ENCODE peak calls at places on chromosome 9, in four cellular contexts. G is neural progenitor cell, L is HCT116, Z is PC-3. U is an unnamed sample.

GRCh38 chr9:113185271-113185670 is 34.5 kb downstream of the SLC31A2 start:
- DNase-seq in G (no peak), L (no peak), Z (no peak), U (no peak)

GRCh38 chr9:99181621-99182020 is 40.1 kb downstream of the ALG2 start:
- DNase-seq in G (no peak), L (no peak), Z (no peak), U (no peak)

GRCh38 chr9:16680965-16681658 is 189.4 kb downstream of the BNC2 start:
- DNase-seq in G (no peak), L (no peak), Z (no peak), U (no peak)

GRCh38 chr9:136118367-136119258 is at the start of gene TMEM250:
- DNase-seq in G (peak), L (peak), Z (peak), U (peak)

GRCh38 chr9:122403381-122404002 is 32.7 kb downstream of the PTGS1 start:
- DNase-seq in G (no peak), L (no peak), Z (no peak), U (no peak)

GRCh38 chr9:133656211-133657119 is 20.3 kb downstream of the DBH start:
- DNase-seq in G (no peak), L (no peak), Z (no peak), U (peak)

GRCh38 chr9:3768698-3769458 is 243.1 kb upstream of the RFX3 start:
- DNase-seq in G (no peak), L (no peak), Z (no peak), U (no peak)

GRCh38 chr9:123929177-123929869 is 603 bp downstream of the DENND1A start:
- DNase-seq in G (peak), L (no peak), Z (no peak), U (peak)

GRCh38 chr9:26477963-26478362 is 414.6 kb downstream of the CAAP1 start:
- DNase-seq in G (no peak), L (no peak), Z (no peak), U (no peak)

GRCh38 chr9:10855847-10856246 is 243.0 kb upstream of the PTPRD start:
- DNase-seq in G (peak), L (no peak), Z (peak), U (no peak)

GRCh38 chr9:132826576-132827365 is 51.3 kb downstream of the AK8 start:
- DNase-seq in G (no peak), L (no peak), Z (no peak), U (no peak)

GRCh38 chr9:125732562-125732961 is 14.6 kb upstream of the PBX3 start:
- DNase-seq in G (peak), L (no peak), Z (peak), U (no peak)

GRCh38 chr9:134863941-134864820 is 16.4 kb upstream of the FCN2 start:
- DNase-seq in G (no peak), L (no peak), Z (no peak), U (no peak)

GRCh38 chr9:121185774-121186403 is 15.8 kb downstream of the RAB14 start:
- DNase-seq in G (no peak), L (no peak), Z (no peak), U (no peak)

GRCh38 chr9:113583511-113584470 is 120.3 kb downstream of the RGS3 start:
- DNase-seq in G (no peak), L (no peak), Z (no peak), U (no peak)

GRCh38 chr9:72615931-72616330 is 94.5 kb downstream of the TMC1 start:
- DNase-seq in G (no peak), L (no peak), Z (peak), U (no peak)

GRCh38 chr9:136881691-136882108 is 4.6 kb upstream of the TRAF2 start:
- DNase-seq in G (peak), L (no peak), Z (no peak), U (peak)

GRCh38 chr9:133461975-133462374 is 2.2 kb downstream of the CACFD1 start:
- DNase-seq in G (no peak), L (no peak), Z (no peak), U (peak)

GRCh38 chr9:15155826-15156225 is 151.2 kb downstream of the TTC39B start:
- DNase-seq in G (no peak), L (no peak), Z (peak), U (no peak)

GRCh38 chr9:20236676-20237075 is 385.6 kb downstream of the MLLT3 start:
- DNase-seq in G (no peak), L (no peak), Z (no peak), U (no peak)

DNA sequence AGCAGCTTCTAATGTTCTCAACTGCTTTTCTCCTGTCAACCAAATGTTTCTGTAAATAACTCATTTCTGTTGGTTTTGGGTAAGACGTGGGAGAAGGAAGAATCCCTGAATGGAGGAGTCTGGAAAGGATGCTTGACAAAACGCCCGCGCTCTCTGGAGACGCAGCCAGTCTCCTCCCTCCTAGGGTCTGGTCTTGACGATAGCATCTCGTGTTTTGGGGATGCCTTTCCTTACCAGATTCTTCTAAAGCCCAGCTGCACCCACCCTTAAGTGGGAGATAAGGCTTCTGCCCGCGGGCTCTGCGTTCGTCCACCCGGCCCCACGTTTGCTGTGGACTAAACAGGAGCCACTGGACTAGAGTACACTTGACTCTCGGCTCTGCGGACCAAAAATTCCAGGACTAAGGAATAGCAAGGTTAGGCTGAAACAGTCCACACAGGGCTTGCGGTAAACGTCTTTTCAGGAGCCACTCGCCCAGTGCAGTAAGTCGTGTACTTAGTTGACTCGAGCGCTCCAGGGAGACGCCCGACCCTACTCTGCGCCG is 491 bp upstream of the CTSL start:
- DNase-seq in G (peak), L (no peak), Z (no peak), U (no peak)
- TF ChIP-seq EZH2phosphoT487 in G (no peak), L (no peak), Z (no peak), U (no peak)

GRCh38 chr9:127524373-127524772 is 73.1 kb downstream of the LRSAM1 start:
- DNase-seq in G (peak), L (no peak), Z (no peak), U (no peak)
- H3K27ac ChIP-seq in G (peak), L (no peak), Z (no peak), U (no peak)

DNA sequence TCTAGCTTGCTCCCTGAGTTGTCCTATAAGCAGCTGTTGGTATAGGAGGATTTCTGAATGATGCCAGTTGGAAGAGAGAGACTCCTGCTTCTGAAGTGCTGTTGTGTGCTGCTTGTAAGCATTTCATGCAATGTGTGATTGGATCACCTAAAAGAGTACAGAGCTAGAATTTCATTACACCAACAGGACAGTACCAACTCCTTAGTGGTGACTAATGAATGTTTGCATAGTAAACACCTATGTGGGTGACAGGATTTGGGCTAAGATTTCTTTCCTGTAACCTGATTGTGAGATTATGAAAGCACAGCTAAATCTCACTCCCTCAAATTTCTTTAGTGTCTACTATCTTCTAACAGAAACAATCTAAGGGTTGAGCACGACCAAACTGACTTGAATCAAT is 67.0 kb downstream of the GCNT1 start:
- DNase-seq in G (no peak), L (no peak), Z (peak), U (no peak)
- TF ChIP-seq EZH2phosphoT487 in G (no peak), L (no peak), Z (no peak), U (no peak)

DNA sequence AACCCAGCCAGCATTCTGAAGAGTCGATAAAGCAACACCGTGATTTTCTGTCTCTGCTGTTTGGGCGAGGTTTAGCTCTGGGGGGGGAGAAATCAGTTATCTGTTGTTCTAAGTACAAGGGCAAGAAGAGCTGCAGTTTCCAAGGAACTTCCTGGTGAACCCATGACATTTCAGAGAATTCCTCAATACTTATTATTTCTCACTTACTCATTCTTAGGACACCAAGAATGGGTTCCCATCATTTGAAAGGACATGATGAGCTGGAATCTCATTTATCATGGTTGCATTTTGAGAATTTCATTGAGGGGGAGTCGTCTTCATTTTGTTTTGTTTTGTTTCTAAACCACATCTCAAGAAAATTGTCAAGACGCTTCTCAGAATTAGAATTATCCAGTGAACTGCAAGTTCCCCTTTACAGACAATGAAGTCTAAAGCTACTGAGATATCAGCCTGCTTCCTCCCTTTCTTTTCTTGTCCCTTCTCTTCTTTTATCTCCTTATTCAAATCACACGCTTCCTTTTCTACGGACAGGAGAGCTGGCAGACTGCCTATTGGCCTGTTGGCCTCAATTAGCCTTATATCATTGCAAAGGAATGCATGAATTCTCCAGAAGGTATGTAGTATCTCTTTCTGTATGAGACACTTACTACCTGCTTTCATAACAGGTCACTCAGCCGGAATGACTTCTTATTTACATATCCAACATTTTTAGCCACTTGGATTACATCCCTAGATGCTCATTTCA is 53.7 kb downstream of the ZNF462 start:
- DNase-seq in G (no peak), L (peak), Z (peak), U (no peak)
- H3K27ac ChIP-seq in G (no peak), L (peak), Z (peak), U (no peak)

GRCh38 chr9:95645579-95645978 is 128.8 kb upstream of the PTCH1 start:
- DNase-seq in G (no peak), L (no peak), Z (no peak), U (no peak)

GRCh38 chr9:95650720-95651119 is 133.9 kb upstream of the PTCH1 start:
- DNase-seq in G (no peak), L (no peak), Z (no peak), U (no peak)

GRCh38 chr9:95648225-95648624 is 131.5 kb upstream of the PTCH1 start:
- DNase-seq in G (no peak), L (no peak), Z (no peak), U (no peak)

GRCh38 chr9:95645992-95646391 is 129.2 kb upstream of the PTCH1 start:
- DNase-seq in G (no peak), L (no peak), Z (peak), U (no peak)

GRCh38 chr9:95649801-95650213 is 133.0 kb upstream of the PTCH1 start:
- DNase-seq in G (no peak), L (no peak), Z (no peak), U (no peak)
- TF ChIP-seq EZH2phosphoT487 in G (no peak), L (no peak), Z (no peak), U (no peak)

GRCh38 chr9:5586391-5586802 is 42.5 kb upstream of the RIC1 start:
- DNase-seq in G (no peak), L (no peak), Z (no peak), U (peak)
- H3K27ac ChIP-seq in G (no peak), L (no peak), Z (peak), U (peak)

GRCh38 chr9:129070670-129071525 is 10.0 kb upstream of the DOLPP1 start:
- DNase-seq in G (no peak), L (no peak), Z (no peak), U (no peak)
- TF ChIP-seq EZH2phosphoT487 in G (no peak), L (no peak), Z (no peak), U (no peak)

DNA sequence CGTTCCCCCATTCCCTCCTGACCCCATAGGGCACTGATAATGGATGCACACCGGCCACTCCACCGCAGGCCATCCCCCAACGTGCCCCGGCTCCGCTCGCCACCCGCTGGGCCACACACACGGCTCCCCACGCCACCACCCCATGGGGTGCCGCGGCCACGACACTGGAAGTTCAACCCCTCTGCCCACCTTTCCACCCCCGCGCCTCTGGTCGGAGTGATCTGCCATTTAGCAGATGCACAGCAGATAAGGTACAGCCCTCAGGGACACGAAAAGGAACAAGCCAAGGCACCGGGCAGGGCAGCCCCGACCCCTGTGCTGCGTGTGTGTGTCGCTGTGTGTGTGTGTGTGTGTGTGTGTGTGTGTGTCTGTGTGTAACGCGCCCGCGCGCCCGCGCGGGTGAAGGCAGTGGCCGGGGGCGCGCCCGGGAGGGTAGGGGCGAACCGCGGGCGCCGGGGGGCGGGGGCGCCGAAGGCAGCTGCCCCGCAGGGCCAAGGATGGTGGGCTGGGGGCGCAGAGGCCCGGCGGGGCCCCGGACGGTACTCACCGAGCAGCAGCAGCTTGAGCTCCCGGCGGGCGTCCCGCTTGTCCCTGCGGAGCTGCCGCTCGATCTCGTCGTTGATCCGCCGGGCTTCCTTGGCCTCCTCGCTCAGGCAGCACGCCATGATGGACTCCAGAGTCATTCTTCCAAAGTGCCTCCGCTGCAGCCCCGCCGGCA is 899 bp downstream of the GNAQ start:
- DNase-seq in G (peak), L (no peak), Z (no peak), U (no peak)
- H3K27ac ChIP-seq in G (peak), L (peak), Z (no peak), U (no peak)

DNA sequence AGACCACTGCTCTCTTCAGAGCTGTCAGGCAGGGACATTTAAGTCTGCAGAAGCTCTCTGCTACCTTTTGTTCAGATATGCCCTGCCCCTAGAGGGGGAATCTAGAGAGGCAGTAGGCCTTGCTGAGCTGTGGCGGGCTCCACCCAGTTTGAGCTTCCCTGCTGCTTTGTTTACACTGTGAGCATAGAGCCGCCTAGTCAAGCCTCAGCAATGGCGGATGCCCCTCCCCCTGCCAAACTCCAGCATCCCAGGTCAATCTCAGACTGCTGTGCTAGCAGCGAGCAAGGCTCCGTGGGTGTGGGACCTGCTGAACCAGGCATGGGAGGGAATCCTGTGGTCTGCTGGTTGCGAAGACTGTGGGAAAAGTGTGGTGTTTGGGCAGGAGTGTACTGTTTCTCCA is 59.9 kb downstream of the CAVIN4 start:
- DNase-seq in G (peak), L (no peak), Z (peak), U (no peak)
- TF ChIP-seq EZH2phosphoT487 in G (no peak), L (no peak), Z (no peak), U (no peak)